ENCODE peak calls at places on chromosomes 3 and 15, in six cellular contexts. One of them, this sample, is unnamed.

GRCh38 chr3:186137051-186137685 is 28.3 kb upstream of the ETV5 start:
- DNase-seq in fibroblast of villous mesenchyme: no peak
- DNase-seq in MG63: no peak
- DNase-seq in sigmoid colon: no peak
- DNase-seq in body of pancreas: no peak
- DNase-seq in upper lobe of right lung: no peak
- DNase-seq in this sample: no peak

GRCh38 chr3:56702487-56703315 is 19.6 kb upstream of the TASOR start:
- DNase-seq in body of pancreas: peak
- DNase-seq in fibroblast of villous mesenchyme: peak
- DNase-seq in MG63: no peak
- DNase-seq in sigmoid colon: no peak
- DNase-seq in upper lobe of right lung: no peak
- DNase-seq in this sample: peak

GRCh38 chr15:74453925-74454763 is 6.8 kb downstream of the UBL7 start:
- DNase-seq in MG63: no peak
- DNase-seq in upper lobe of right lung: no peak
- DNase-seq in fibroblast of villous mesenchyme: no peak
- DNase-seq in body of pancreas: no peak
- DNase-seq in sigmoid colon: no peak
- DNase-seq in this sample: no peak

GRCh38 chr15:96409231-96410138 is 79.0 kb downstream of the NR2F2 start:
- DNase-seq in upper lobe of right lung: no peak
- DNase-seq in sigmoid colon: no peak
- DNase-seq in fibroblast of villous mesenchyme: peak
- DNase-seq in MG63: peak
- DNase-seq in body of pancreas: no peak
- DNase-seq in this sample: no peak

GRCh38 chr3:5093786-5094185 is 28.3 kb upstream of the ARL8B start:
- DNase-seq in body of pancreas: no peak
- DNase-seq in MG63: no peak
- DNase-seq in sigmoid colon: peak
- DNase-seq in fibroblast of villous mesenchyme: no peak
- DNase-seq in upper lobe of right lung: no peak
- DNase-seq in this sample: no peak

GRCh38 chr3:17384567-17385296 is 357.7 kb downstream of the TBC1D5 start:
- DNase-seq in sigmoid colon: no peak
- DNase-seq in fibroblast of villous mesenchyme: peak
- DNase-seq in body of pancreas: no peak
- DNase-seq in MG63: no peak
- DNase-seq in upper lobe of right lung: no peak
- DNase-seq in this sample: no peak

GRCh38 chr15:49458145-49458544 is 35.1 kb downstream of the FGF7 start:
- DNase-seq in body of pancreas: no peak
- DNase-seq in fibroblast of villous mesenchyme: peak
- DNase-seq in upper lobe of right lung: no peak
- DNase-seq in sigmoid colon: no peak
- DNase-seq in MG63: no peak
- DNase-seq in this sample: no peak

GRCh38 chr15:39376371-39376909 is 204.4 kb upstream of the THBS1 start:
- DNase-seq in body of pancreas: no peak
- DNase-seq in fibroblast of villous mesenchyme: peak
- DNase-seq in sigmoid colon: no peak
- DNase-seq in MG63: no peak
- DNase-seq in upper lobe of right lung: no peak
- DNase-seq in this sample: no peak

GRCh38 chr3:191085091-191085490 is 114.0 kb upstream of the OSTN start:
- DNase-seq in upper lobe of right lung: no peak
- DNase-seq in fibroblast of villous mesenchyme: peak
- DNase-seq in sigmoid colon: no peak
- DNase-seq in MG63: no peak
- DNase-seq in body of pancreas: no peak
- DNase-seq in this sample: no peak

GRCh38 chr3:111152506-111152905 is 80.9 kb downstream of the NECTIN3 start:
- DNase-seq in fibroblast of villous mesenchyme: peak
- DNase-seq in upper lobe of right lung: no peak
- DNase-seq in MG63: no peak
- DNase-seq in sigmoid colon: no peak
- DNase-seq in body of pancreas: no peak
- DNase-seq in this sample: peak

GRCh38 chr3:133548090-133548489 is 25.4 kb upstream of the CDV3 start:
- DNase-seq in MG63: peak
- DNase-seq in body of pancreas: no peak
- DNase-seq in sigmoid colon: no peak
- DNase-seq in fibroblast of villous mesenchyme: no peak
- DNase-seq in upper lobe of right lung: no peak
- DNase-seq in this sample: no peak

GRCh38 chr15:47888721-47889120 is 171.4 kb downstream of the SEMA6D start:
- DNase-seq in fibroblast of villous mesenchyme: no peak
- DNase-seq in upper lobe of right lung: no peak
- DNase-seq in sigmoid colon: no peak
- DNase-seq in body of pancreas: no peak
- DNase-seq in MG63: no peak
- DNase-seq in this sample: no peak

GRCh38 chr15:38065721-38066120 is 131.3 kb downstream of the TMCO5A start:
- DNase-seq in fibroblast of villous mesenchyme: no peak
- DNase-seq in MG63: no peak
- DNase-seq in body of pancreas: no peak
- DNase-seq in sigmoid colon: no peak
- DNase-seq in upper lobe of right lung: no peak
- DNase-seq in this sample: no peak

GRCh38 chr3:101518421-101518871 is 5.4 kb upstream of the SENP7 start:
- DNase-seq in body of pancreas: no peak
- DNase-seq in upper lobe of right lung: no peak
- DNase-seq in sigmoid colon: no peak
- DNase-seq in MG63: no peak
- DNase-seq in fibroblast of villous mesenchyme: no peak
- DNase-seq in this sample: no peak

GRCh38 chr15:34161329-34161953 is 48.5 kb downstream of the KATNBL1 start:
- DNase-seq in sigmoid colon: no peak
- DNase-seq in body of pancreas: no peak
- DNase-seq in MG63: no peak
- DNase-seq in upper lobe of right lung: no peak
- DNase-seq in fibroblast of villous mesenchyme: no peak
- DNase-seq in this sample: no peak

GRCh38 chr3:123488641-123489347 is 39.9 kb upstream of the ADCY5 start:
- DNase-seq in sigmoid colon: no peak
- DNase-seq in upper lobe of right lung: no peak
- DNase-seq in body of pancreas: no peak
- DNase-seq in fibroblast of villous mesenchyme: no peak
- DNase-seq in MG63: no peak
- DNase-seq in this sample: no peak

GRCh38 chr15:96343529-96344072 is 13.1 kb downstream of the NR2F2 start:
- DNase-seq in body of pancreas: no peak
- DNase-seq in upper lobe of right lung: no peak
- DNase-seq in MG63: no peak
- DNase-seq in fibroblast of villous mesenchyme: no peak
- DNase-seq in sigmoid colon: no peak
- DNase-seq in this sample: no peak

GRCh38 chr15:63973212-63974009 is 72.9 kb downstream of the DAPK2 start:
- DNase-seq in MG63: peak
- DNase-seq in body of pancreas: no peak
- DNase-seq in fibroblast of villous mesenchyme: peak
- DNase-seq in upper lobe of right lung: no peak
- DNase-seq in sigmoid colon: no peak
- DNase-seq in this sample: peak

GRCh38 chr15:35289029-35289617 is 204.0 kb upstream of the NANOGP8 start:
- DNase-seq in MG63: no peak
- DNase-seq in upper lobe of right lung: no peak
- DNase-seq in sigmoid colon: no peak
- DNase-seq in body of pancreas: no peak
- DNase-seq in fibroblast of villous mesenchyme: peak
- DNase-seq in this sample: no peak

GRCh38 chr3:157794771-157795170 is 291.6 kb upstream of the VEPH1 start:
- DNase-seq in body of pancreas: no peak
- DNase-seq in upper lobe of right lung: no peak
- DNase-seq in fibroblast of villous mesenchyme: peak
- DNase-seq in MG63: no peak
- DNase-seq in sigmoid colon: no peak
- DNase-seq in this sample: peak

GRCh38 chr15:34688699-34689098 is 66.1 kb downstream of the GJD2 start:
- DNase-seq in sigmoid colon: no peak
- DNase-seq in body of pancreas: no peak
- DNase-seq in upper lobe of right lung: no peak
- DNase-seq in MG63: no peak
- DNase-seq in fibroblast of villous mesenchyme: no peak
- DNase-seq in this sample: no peak

GRCh38 chr15:100760357-100760903 is 119.2 kb upstream of the ALDH1A3 start:
- DNase-seq in body of pancreas: no peak
- DNase-seq in MG63: no peak
- DNase-seq in fibroblast of villous mesenchyme: no peak
- DNase-seq in upper lobe of right lung: no peak
- DNase-seq in sigmoid colon: no peak
- DNase-seq in this sample: no peak

GRCh38 chr3:176867681-176868663 is 329.3 kb downstream of the TBL1XR1 start:
- DNase-seq in fibroblast of villous mesenchyme: no peak
- DNase-seq in upper lobe of right lung: no peak
- DNase-seq in MG63: no peak
- DNase-seq in sigmoid colon: no peak
- DNase-seq in body of pancreas: peak
- DNase-seq in this sample: no peak

GRCh38 chr3:18681946-18682345 is 256.8 kb upstream of the SATB1 start:
- DNase-seq in upper lobe of right lung: no peak
- DNase-seq in body of pancreas: no peak
- DNase-seq in fibroblast of villous mesenchyme: no peak
- DNase-seq in sigmoid colon: no peak
- DNase-seq in MG63: no peak
- DNase-seq in this sample: no peak

GRCh38 chr3:18680759-18681158 is 255.6 kb upstream of the SATB1 start:
- DNase-seq in MG63: no peak
- DNase-seq in sigmoid colon: no peak
- DNase-seq in fibroblast of villous mesenchyme: no peak
- DNase-seq in body of pancreas: no peak
- DNase-seq in upper lobe of right lung: no peak
- DNase-seq in this sample: no peak

GRCh38 chr3:18683900-18684299 is 258.8 kb upstream of the SATB1 start:
- DNase-seq in body of pancreas: no peak
- DNase-seq in MG63: no peak
- DNase-seq in upper lobe of right lung: no peak
- DNase-seq in sigmoid colon: no peak
- DNase-seq in fibroblast of villous mesenchyme: no peak
- DNase-seq in this sample: no peak

DNA sequence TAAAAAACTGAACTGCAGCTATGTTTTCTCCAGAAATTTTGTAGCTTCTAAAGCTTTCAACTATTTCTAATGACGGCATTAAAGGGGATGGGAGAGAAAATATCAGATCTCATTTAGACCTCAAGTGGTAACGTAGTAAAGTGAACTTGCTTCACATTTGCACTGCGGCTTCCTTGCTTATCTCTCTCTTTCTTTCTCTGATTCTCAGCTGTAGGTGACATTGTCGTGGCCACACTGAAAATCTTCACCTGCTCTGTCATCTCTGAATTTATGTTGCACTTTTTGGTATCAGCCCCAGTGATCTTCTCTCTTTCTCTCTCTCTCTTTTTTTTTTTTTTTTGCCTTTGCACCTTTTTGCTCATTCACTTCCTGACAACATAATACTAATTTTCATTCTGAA is 254.1 kb upstream of the SATB1 start:
- DNase-seq in MG63: no peak
- DNase-seq in body of pancreas: no peak
- DNase-seq in fibroblast of villous mesenchyme: no peak
- DNase-seq in sigmoid colon: no peak
- DNase-seq in upper lobe of right lung: no peak
- DNase-seq in this sample: no peak
- H3K4me3 ChIP-seq in MG63: no peak
- H3K4me3 ChIP-seq in body of pancreas: no peak
- H3K4me3 ChIP-seq in fibroblast of villous mesenchyme: no peak
- H3K4me3 ChIP-seq in sigmoid colon: no peak
- H3K4me3 ChIP-seq in upper lobe of right lung: no peak
- H3K4me3 ChIP-seq in this sample: no peak

GRCh38 chr3:148439254-148439822 is 258.4 kb upstream of the AGTR1 start:
- DNase-seq in body of pancreas: no peak
- DNase-seq in upper lobe of right lung: no peak
- DNase-seq in sigmoid colon: no peak
- DNase-seq in fibroblast of villous mesenchyme: no peak
- DNase-seq in MG63: no peak
- DNase-seq in this sample: no peak
- H3K4me3 ChIP-seq in body of pancreas: no peak
- H3K4me3 ChIP-seq in upper lobe of right lung: no peak
- H3K4me3 ChIP-seq in sigmoid colon: no peak
- H3K4me3 ChIP-seq in fibroblast of villous mesenchyme: no peak
- H3K4me3 ChIP-seq in MG63: no peak
- H3K4me3 ChIP-seq in this sample: no peak

GRCh38 chr3:57972421-57973111 is 35.7 kb upstream of the FLNB start:
- DNase-seq in MG63: no peak
- DNase-seq in body of pancreas: no peak
- DNase-seq in sigmoid colon: no peak
- DNase-seq in upper lobe of right lung: no peak
- DNase-seq in fibroblast of villous mesenchyme: no peak
- DNase-seq in this sample: no peak
- H3K4me3 ChIP-seq in MG63: no peak
- H3K4me3 ChIP-seq in body of pancreas: no peak
- H3K4me3 ChIP-seq in sigmoid colon: no peak
- H3K4me3 ChIP-seq in upper lobe of right lung: no peak
- H3K4me3 ChIP-seq in fibroblast of villous mesenchyme: no peak
- H3K4me3 ChIP-seq in this sample: no peak

DNA sequence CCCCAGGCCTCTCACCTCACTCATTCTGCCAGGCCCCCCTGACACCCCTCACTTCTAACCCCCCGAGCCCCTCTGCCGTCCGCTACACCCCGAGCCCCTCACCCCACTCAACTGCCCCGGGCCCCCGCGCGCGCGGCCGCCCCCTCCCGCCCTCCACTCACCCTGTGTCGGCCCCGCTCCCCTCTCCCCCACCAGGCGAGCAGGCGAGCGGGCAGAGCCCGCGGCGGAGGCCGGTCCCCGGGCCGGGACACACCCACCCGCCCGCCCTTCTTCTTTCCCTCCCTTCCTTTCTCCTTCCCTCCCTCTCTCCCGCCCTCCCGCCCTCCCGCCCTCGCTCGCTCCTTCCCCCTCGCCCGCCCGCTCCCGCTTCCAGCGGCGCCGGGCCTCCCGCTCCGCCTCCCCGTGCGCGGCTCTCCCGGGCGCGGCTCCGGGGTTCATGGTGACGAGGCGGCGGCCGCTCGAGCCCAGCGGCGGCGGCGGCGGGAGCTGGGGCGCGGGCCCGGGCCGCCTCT is at the start of gene CTDSPL:
- DNase-seq in fibroblast of villous mesenchyme: peak
- DNase-seq in body of pancreas: peak
- DNase-seq in sigmoid colon: peak
- DNase-seq in MG63: peak
- DNase-seq in upper lobe of right lung: peak
- DNase-seq in this sample: no peak
- H3K4me3 ChIP-seq in fibroblast of villous mesenchyme: peak
- H3K4me3 ChIP-seq in body of pancreas: peak
- H3K4me3 ChIP-seq in sigmoid colon: peak
- H3K4me3 ChIP-seq in MG63: peak
- H3K4me3 ChIP-seq in upper lobe of right lung: peak
- H3K4me3 ChIP-seq in this sample: peak